ENCODE peak calls at places on chromosomes 6 and 20, in nine cellular contexts. B, P, Y, X, L, V, J, R and H are unnamed samples.

GRCh38 chr6:111357680-111358079 is 125.3 kb downstream of the REV3L start:
- DNase-seq in B (no peak), P (no peak), Y (no peak), X (no peak), L (no peak), V (no peak), J (no peak), R (no peak), H (no peak)

GRCh38 chr20:17896247-17896723 is 72.3 kb downstream of the SNX5 start:
- DNase-seq in B (no peak), P (no peak), Y (no peak), X (no peak), L (no peak), V (no peak), J (no peak), R (no peak), H (no peak)

GRCh38 chr6:166614589-166614988 is 12.5 kb downstream of the RPS6KA2 start:
- DNase-seq in B (no peak), P (no peak), Y (no peak), X (no peak), L (no peak), V (no peak), J (no peak), R (no peak), H (no peak)

GRCh38 chr6:98777762-98778161 is 56.6 kb upstream of the POU3F2 start:
- DNase-seq in B (no peak), P (no peak), Y (no peak), X (no peak), L (peak), V (no peak), J (no peak), R (no peak), H (no peak)

GRCh38 chr6:7545509-7546369 is 4.3 kb downstream of the DSP start:
- DNase-seq in B (no peak), P (no peak), Y (no peak), X (no peak), L (no peak), V (no peak), J (no peak), R (no peak), H (no peak)

GRCh38 chr20:21259346-21259745 is 43.8 kb upstream of the XRN2 start:
- DNase-seq in B (no peak), P (no peak), Y (no peak), X (no peak), L (no peak), V (no peak), J (no peak), R (no peak), H (no peak)

GRCh38 chr6:88920777-88921728 is 42.4 kb downstream of the RNGTT start:
- DNase-seq in B (no peak), P (no peak), Y (no peak), X (no peak), L (no peak), V (no peak), J (no peak), R (no peak), H (no peak)

GRCh38 chr20:48451401-48451800 is 376.4 kb downstream of the PREX1 start:
- DNase-seq in B (no peak), P (no peak), Y (no peak), X (no peak), L (no peak), V (no peak), J (no peak), R (no peak), H (no peak)

GRCh38 chr6:18493421-18493891 is 106.3 kb downstream of the RNF144B start:
- DNase-seq in B (no peak), P (no peak), Y (no peak), X (no peak), L (no peak), V (no peak), J (no peak), R (no peak), H (no peak)

GRCh38 chr6:32195902-32196681 is 3.6 kb upstream of the GPSM3 start:
- DNase-seq in B (no peak), P (peak), Y (peak), X (peak), L (peak), V (peak), J (peak), R (peak), H (peak)

GRCh38 chr6:33631971-33632585 is 11.0 kb downstream of the ITPR3 start:
- DNase-seq in B (no peak), P (no peak), Y (no peak), X (no peak), L (no peak), V (no peak), J (no peak), R (no peak), H (no peak)

GRCh38 chr6:74971631-74972030 is 234.2 kb downstream of the COL12A1 start:
- DNase-seq in B (no peak), P (peak), Y (no peak), X (no peak), L (no peak), V (no peak), J (no peak), R (no peak), H (no peak)

GRCh38 chr6:112189494-112189893 is 64.9 kb downstream of the LAMA4 start:
- DNase-seq in B (no peak), P (peak), Y (no peak), X (no peak), L (no peak), V (no peak), J (no peak), R (no peak), H (no peak)